ENCODE peak calls at places on chromosomes 13 and 19, in six cellular contexts. B is NCI-H69; P is MV-4-11; O is neuronal stem cell; L is activated CD8-positive, alpha-beta T cell treated with anti-CD3 and anti-CD28 coated beads for 36 hours; M is GM12865. T is an unnamed sample.

GRCh38 chr19:29872224-29872731 is 60.5 kb downstream of the CCNE1 start:
- DNase-seq in B (peak), P (peak), O (peak), L (peak), M (peak), T (no peak)

GRCh38 chr19:51440846-51441409 is 17.3 kb downstream of the SIGLEC8 start:
- DNase-seq in B (no peak), P (no peak), O (no peak), L (peak), M (no peak), T (no peak)

GRCh38 chr19:15227261-15227660 is 5.0 kb downstream of the EPHX3 start:
- DNase-seq in B (no peak), P (no peak), O (no peak), L (no peak), M (no peak), T (no peak)

GRCh38 chr13:46184277-46184699 is 2.3 kb upstream of the LCP1 start:
- DNase-seq in B (peak), P (peak), O (no peak), L (peak), M (peak), T (peak)

GRCh38 chr13:40530961-40531360 is 135.5 kb downstream of the FOXO1 start:
- DNase-seq in B (no peak), P (no peak), O (no peak), L (no peak), M (no peak), T (no peak)

GRCh38 chr13:48749699-48750473 is 96.2 kb downstream of the CYSLTR2 start:
- DNase-seq in B (peak), P (peak), O (peak), L (peak), M (peak), T (peak)

GRCh38 chr13:76473552-76474134 is 412.6 kb downstream of the KCTD12 start:
- DNase-seq in B (peak), P (peak), O (peak), L (peak), M (peak), T (peak)

GRCh38 chr13:105338044-105338443 is 1197.4 kb downstream of the EFNB2 start:
- DNase-seq in B (no peak), P (no peak), O (no peak), L (no peak), M (no peak), T (peak)

GRCh38 chr19:16315825-16316505 is 8.7 kb upstream of the KLF2 start:
- DNase-seq in B (no peak), P (peak), O (no peak), L (no peak), M (no peak), T (peak)

GRCh38 chr13:44045179-44045562 is 165.5 kb downstream of the LACC1 start:
- DNase-seq in B (peak), P (no peak), O (no peak), L (no peak), M (no peak), T (no peak)

GRCh38 chr19:18762125-18763023 is 28.7 kb downstream of the COMP start:
- DNase-seq in B (peak), P (peak), O (no peak), L (no peak), M (no peak), T (no peak)

GRCh38 chr19:48568345-48568886 is 16.4 kb downstream of the SULT2B1 start:
- DNase-seq in B (peak), P (peak), O (no peak), L (no peak), M (no peak), T (peak)

GRCh38 chr19:50639121-50640112 is at the start of gene SYT3:
- DNase-seq in B (peak), P (no peak), O (peak), L (peak), M (peak), T (peak)

GRCh38 chr19:7355151-7355845 is 6.6 kb downstream of the ARHGEF18 start:
- DNase-seq in B (no peak), P (no peak), O (no peak), L (no peak), M (no peak), T (peak)

GRCh38 chr19:16368385-16369305 is 44.0 kb downstream of the KLF2 start:
- DNase-seq in B (no peak), P (no peak), O (no peak), L (peak), M (no peak), T (no peak)

T was measured in EL.